ENCODE peak calls at places on chromosomes 12 and 14, in ten cellular contexts. One of them, this sample, is unnamed.

GRCh38 chr12:30953946-30954766 is 27.6 kb downstream of the TSPAN11 start:
- DNase-seq in spleen: no peak
- DNase-seq in HCT116: no peak
- DNase-seq in pancreas: no peak
- DNase-seq in BJ: no peak
- DNase-seq in lower lobe of right lung: no peak
- DNase-seq in foreskin fibroblast: no peak
- DNase-seq in CD4-positive, CD25-positive, alpha-beta regulatory T cell: no peak
- DNase-seq in HL-60: no peak
- DNase-seq in neural progenitor cell: no peak
- DNase-seq in this sample: no peak

GRCh38 chr12:109196332-109196731 is 79.9 kb downstream of the ACACB start:
- DNase-seq in neural progenitor cell: no peak
- DNase-seq in foreskin fibroblast: no peak
- DNase-seq in BJ: no peak
- DNase-seq in pancreas: no peak
- DNase-seq in spleen: no peak
- DNase-seq in HCT116: no peak
- DNase-seq in CD4-positive, CD25-positive, alpha-beta regulatory T cell: no peak
- DNase-seq in lower lobe of right lung: no peak
- DNase-seq in HL-60: no peak
- DNase-seq in this sample: no peak

GRCh38 chr12:7937867-7938506 is 2.0 kb upstream of the SLC2A3 start:
- DNase-seq in BJ: no peak
- DNase-seq in HCT116: no peak
- DNase-seq in lower lobe of right lung: no peak
- DNase-seq in foreskin fibroblast: peak; percentile 56
- DNase-seq in spleen: no peak
- DNase-seq in pancreas: no peak
- DNase-seq in CD4-positive, CD25-positive, alpha-beta regulatory T cell: peak; percentile 67
- DNase-seq in HL-60: no peak
- DNase-seq in neural progenitor cell: no peak
- DNase-seq in this sample: peak; percentile 24

GRCh38 chr12:29427964-29428363 is 47.0 kb upstream of the ERGIC2 start:
- DNase-seq in HL-60: peak; percentile 55
- DNase-seq in pancreas: no peak
- DNase-seq in foreskin fibroblast: no peak
- DNase-seq in neural progenitor cell: peak; percentile 23
- DNase-seq in BJ: no peak
- DNase-seq in CD4-positive, CD25-positive, alpha-beta regulatory T cell: peak; percentile 7
- DNase-seq in lower lobe of right lung: no peak
- DNase-seq in HCT116: peak; percentile 36
- DNase-seq in spleen: no peak
- DNase-seq in this sample: peak; percentile 57

GRCh38 chr14:99855271-99855670 is 62.1 kb downstream of the EML1 start:
- DNase-seq in HCT116: no peak
- DNase-seq in foreskin fibroblast: no peak
- DNase-seq in CD4-positive, CD25-positive, alpha-beta regulatory T cell: no peak
- DNase-seq in neural progenitor cell: no peak
- DNase-seq in pancreas: no peak
- DNase-seq in lower lobe of right lung: no peak
- DNase-seq in HL-60: no peak
- DNase-seq in BJ: no peak
- DNase-seq in spleen: no peak
- DNase-seq in this sample: no peak

GRCh38 chr14:22432348-22432976 is 156.6 kb downstream of the DAD1 start:
- DNase-seq in foreskin fibroblast: peak; percentile 81
- DNase-seq in lower lobe of right lung: no peak
- DNase-seq in HCT116: peak; percentile 13
- DNase-seq in BJ: peak; percentile 29
- DNase-seq in HL-60: no peak
- DNase-seq in pancreas: no peak
- DNase-seq in CD4-positive, CD25-positive, alpha-beta regulatory T cell: no peak
- DNase-seq in neural progenitor cell: no peak
- DNase-seq in spleen: no peak
- DNase-seq in this sample: peak; percentile 45

GRCh38 chr14:36443374-36443773 is 76.7 kb downstream of the NKX2-1 start:
- DNase-seq in CD4-positive, CD25-positive, alpha-beta regulatory T cell: no peak
- DNase-seq in pancreas: no peak
- DNase-seq in foreskin fibroblast: no peak
- DNase-seq in neural progenitor cell: peak; percentile 77
- DNase-seq in HCT116: no peak
- DNase-seq in HL-60: no peak
- DNase-seq in spleen: no peak
- DNase-seq in BJ: no peak
- DNase-seq in lower lobe of right lung: no peak
- DNase-seq in this sample: no peak

GRCh38 chr12:110199360-110200123 is 75.4 kb downstream of the IFT81 start:
- DNase-seq in HCT116: no peak
- DNase-seq in CD4-positive, CD25-positive, alpha-beta regulatory T cell: peak; percentile 46
- DNase-seq in foreskin fibroblast: peak; percentile 64
- DNase-seq in HL-60: no peak
- DNase-seq in spleen: no peak
- DNase-seq in pancreas: no peak
- DNase-seq in BJ: no peak
- DNase-seq in neural progenitor cell: no peak
- DNase-seq in lower lobe of right lung: no peak
- DNase-seq in this sample: peak; percentile 64

GRCh38 chr12:94001691-94002090 is 146.7 kb upstream of the PLXNC1 start:
- DNase-seq in HCT116: no peak
- DNase-seq in BJ: no peak
- DNase-seq in pancreas: no peak
- DNase-seq in HL-60: no peak
- DNase-seq in CD4-positive, CD25-positive, alpha-beta regulatory T cell: no peak
- DNase-seq in foreskin fibroblast: no peak
- DNase-seq in lower lobe of right lung: no peak
- DNase-seq in neural progenitor cell: no peak
- DNase-seq in spleen: no peak
- DNase-seq in this sample: no peak

DNA sequence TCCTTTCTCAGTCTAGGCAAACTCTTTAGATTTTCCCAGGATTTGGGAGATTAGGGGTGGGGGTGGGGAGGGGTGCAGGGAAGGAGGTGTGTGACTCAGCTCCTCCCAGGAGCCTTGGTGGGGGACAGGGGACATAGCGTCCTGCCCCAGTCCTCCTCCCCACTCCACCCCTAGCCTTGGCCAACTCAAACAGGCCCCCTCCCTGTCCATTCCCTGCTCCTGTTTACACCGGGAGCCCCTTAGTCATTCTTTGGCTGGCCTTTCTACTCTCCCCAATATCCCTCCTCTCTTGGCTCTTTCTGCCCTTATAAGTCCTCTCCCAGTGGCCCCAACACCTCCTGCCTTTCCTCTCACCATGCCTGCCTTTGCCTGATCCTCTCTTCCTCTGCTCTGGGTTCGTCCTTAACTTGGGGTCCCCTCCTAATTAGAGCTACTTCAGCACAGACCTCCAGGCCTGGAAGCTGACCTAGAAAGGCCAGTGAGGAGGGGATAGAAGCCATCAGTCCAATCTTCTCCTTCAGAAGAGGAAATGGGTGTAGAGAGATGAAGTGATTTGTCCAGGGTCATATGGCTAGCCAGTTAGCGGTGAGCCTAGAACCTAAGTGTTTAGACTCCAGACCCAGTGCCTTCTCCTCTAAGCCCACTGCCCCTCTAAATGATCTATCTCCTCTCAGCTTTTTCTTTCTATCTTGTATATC is 2.3 kb upstream of the ITGA5 start:
- DNase-seq in foreskin fibroblast: peak; percentile 67
- DNase-seq in neural progenitor cell: no peak
- DNase-seq in CD4-positive, CD25-positive, alpha-beta regulatory T cell: no peak
- DNase-seq in lower lobe of right lung: no peak
- DNase-seq in pancreas: no peak
- DNase-seq in spleen: no peak
- DNase-seq in HL-60: no peak
- DNase-seq in BJ: no peak
- DNase-seq in HCT116: no peak
- DNase-seq in this sample: no peak
- H3K4me3 ChIP-seq in foreskin fibroblast: no peak overlapping the region
- H3K4me3 ChIP-seq in neural progenitor cell: no peak overlapping the region
- H3K4me3 ChIP-seq in CD4-positive, CD25-positive, alpha-beta regulatory T cell: no peak overlapping the region
- H3K4me3 ChIP-seq in lower lobe of right lung: no peak overlapping the region
- H3K4me3 ChIP-seq in pancreas: no peak overlapping the region
- H3K4me3 ChIP-seq in spleen: no peak overlapping the region
- H3K4me3 ChIP-seq in HL-60: no peak overlapping the region
- H3K4me3 ChIP-seq in BJ: no peak overlapping the region
- H3K4me3 ChIP-seq in HCT116: no peak overlapping the region
- H3K4me3 ChIP-seq in this sample: no peak overlapping the region

DNA sequence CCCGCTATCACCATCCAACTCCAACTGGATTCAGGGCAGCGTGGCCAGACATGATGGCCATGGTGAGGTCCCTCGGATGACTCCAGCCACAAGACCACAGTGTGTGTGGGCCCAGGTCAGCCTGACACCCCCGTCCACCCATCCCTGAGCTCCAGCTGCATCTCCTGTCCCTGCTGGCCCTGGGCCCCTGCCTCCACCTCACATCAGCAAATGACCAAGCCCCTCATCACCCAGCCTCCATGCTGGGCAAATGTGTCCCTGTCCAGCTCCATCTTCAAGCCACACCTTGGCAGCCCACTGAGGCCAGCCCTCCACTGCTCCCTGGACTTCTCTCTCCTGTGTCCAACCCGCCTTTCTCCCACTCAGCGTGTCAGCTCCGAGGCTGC is 3.2 kb downstream of the GPR132 start:
- DNase-seq in foreskin fibroblast: no peak
- DNase-seq in HCT116: no peak
- DNase-seq in lower lobe of right lung: no peak
- DNase-seq in pancreas: no peak
- DNase-seq in HL-60: no peak
- DNase-seq in BJ: no peak
- DNase-seq in neural progenitor cell: no peak
- DNase-seq in CD4-positive, CD25-positive, alpha-beta regulatory T cell: no peak
- DNase-seq in spleen: peak; percentile 82
- DNase-seq in this sample: no peak
- H3K4me3 ChIP-seq in foreskin fibroblast: no peak overlapping the region
- H3K4me3 ChIP-seq in HCT116: no peak overlapping the region
- H3K4me3 ChIP-seq in lower lobe of right lung: peak overlapping the region; percentile 38
- H3K4me3 ChIP-seq in pancreas: no peak overlapping the region
- H3K4me3 ChIP-seq in HL-60: peak overlapping the region; percentile 41
- H3K4me3 ChIP-seq in BJ: no peak overlapping the region
- H3K4me3 ChIP-seq in neural progenitor cell: no peak overlapping the region
- H3K4me3 ChIP-seq in CD4-positive, CD25-positive, alpha-beta regulatory T cell: peak overlapping the region; percentile 72
- H3K4me3 ChIP-seq in spleen: peak overlapping the region; percentile 43
- H3K4me3 ChIP-seq in this sample: peak overlapping the region; percentile 86

DNA sequence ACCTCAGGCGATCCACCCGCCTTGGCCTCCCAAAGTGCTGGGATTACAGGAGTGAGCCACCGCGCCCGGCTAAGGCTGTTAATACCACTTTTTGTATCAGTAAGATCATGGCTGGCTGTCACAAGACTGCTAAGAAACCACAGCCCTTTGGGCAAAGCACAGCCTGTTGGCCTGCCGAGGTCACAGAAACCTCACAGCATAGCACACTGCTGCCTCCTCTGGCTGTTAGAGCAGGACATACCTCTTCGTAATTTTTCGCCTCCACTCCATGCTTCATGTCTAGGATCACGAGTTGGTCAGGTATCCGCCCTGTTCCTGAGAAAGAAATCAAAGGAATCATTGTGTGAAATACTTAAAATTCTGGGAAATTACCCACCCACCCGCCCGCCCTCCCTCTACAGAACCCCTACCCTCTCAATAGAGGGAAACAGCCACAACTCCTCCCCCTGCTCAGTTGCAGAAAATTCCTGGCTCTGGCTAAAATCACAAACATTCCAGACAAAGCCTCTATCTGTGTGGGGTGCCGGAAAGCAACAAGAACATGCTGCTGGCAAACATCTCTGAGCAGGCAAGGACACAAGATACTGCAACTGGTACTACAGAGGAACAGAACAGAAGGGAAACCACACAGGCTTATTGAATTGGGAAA is 20.7 kb upstream of the NEK9 start:
- DNase-seq in HL-60: no peak
- DNase-seq in HCT116: no peak
- DNase-seq in foreskin fibroblast: peak; percentile 23
- DNase-seq in lower lobe of right lung: peak; percentile 78
- DNase-seq in neural progenitor cell: peak; percentile 72
- DNase-seq in pancreas: peak; percentile 73
- DNase-seq in CD4-positive, CD25-positive, alpha-beta regulatory T cell: peak; percentile 40
- DNase-seq in BJ: no peak
- DNase-seq in spleen: peak; percentile 80
- DNase-seq in this sample: no peak
- H3K4me3 ChIP-seq in HL-60: no peak overlapping the region
- H3K4me3 ChIP-seq in HCT116: no peak overlapping the region
- H3K4me3 ChIP-seq in foreskin fibroblast: no peak overlapping the region
- H3K4me3 ChIP-seq in lower lobe of right lung: no peak overlapping the region
- H3K4me3 ChIP-seq in neural progenitor cell: no peak overlapping the region
- H3K4me3 ChIP-seq in pancreas: no peak overlapping the region
- H3K4me3 ChIP-seq in CD4-positive, CD25-positive, alpha-beta regulatory T cell: no peak overlapping the region
- H3K4me3 ChIP-seq in BJ: no peak overlapping the region
- H3K4me3 ChIP-seq in spleen: no peak overlapping the region
- H3K4me3 ChIP-seq in this sample: no peak overlapping the region

DNA sequence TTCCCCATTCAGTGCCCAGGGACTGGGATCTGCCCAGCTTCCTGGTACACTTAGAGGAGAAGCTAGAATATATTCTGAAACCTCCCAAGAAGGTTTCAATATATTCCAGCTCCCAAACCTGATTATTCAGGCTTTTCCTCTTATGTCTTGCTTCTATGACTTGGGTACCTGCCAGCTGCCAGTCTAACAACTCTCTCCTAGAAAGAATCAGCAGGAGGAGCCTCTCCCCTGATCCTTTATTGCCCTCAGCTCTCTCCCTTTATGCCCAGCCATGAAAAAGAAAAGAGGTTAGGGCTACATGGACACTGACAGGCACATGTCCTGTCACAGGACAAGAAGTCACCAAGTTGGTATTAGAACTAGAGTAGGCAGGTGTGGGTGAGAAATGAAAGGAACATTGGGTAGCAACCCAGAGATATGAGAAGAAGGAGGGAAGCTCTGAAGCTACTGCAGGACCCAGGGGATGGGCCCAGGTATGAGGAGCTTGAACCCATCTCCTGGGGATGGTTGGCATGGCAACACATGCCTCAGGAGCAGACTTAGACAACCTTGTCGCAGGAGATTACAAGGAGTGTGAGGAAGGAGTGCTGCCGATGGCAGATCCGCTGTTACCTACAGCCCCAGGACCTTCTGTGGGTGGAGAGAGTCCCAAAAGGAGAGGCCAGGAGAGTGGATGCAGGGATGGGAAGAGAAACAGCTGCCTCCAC is 2.0 kb upstream of the CACNB3 start:
- DNase-seq in CD4-positive, CD25-positive, alpha-beta regulatory T cell: no peak
- DNase-seq in spleen: no peak
- DNase-seq in neural progenitor cell: no peak
- DNase-seq in foreskin fibroblast: no peak
- DNase-seq in HL-60: no peak
- DNase-seq in pancreas: no peak
- DNase-seq in HCT116: no peak
- DNase-seq in lower lobe of right lung: no peak
- DNase-seq in BJ: no peak
- DNase-seq in this sample: no peak
- H3K4me3 ChIP-seq in CD4-positive, CD25-positive, alpha-beta regulatory T cell: no peak overlapping the region
- H3K4me3 ChIP-seq in spleen: no peak overlapping the region
- H3K4me3 ChIP-seq in neural progenitor cell: peak overlapping the region; percentile 79
- H3K4me3 ChIP-seq in foreskin fibroblast: peak overlapping the region; percentile 82
- H3K4me3 ChIP-seq in HL-60: no peak overlapping the region
- H3K4me3 ChIP-seq in pancreas: no peak overlapping the region
- H3K4me3 ChIP-seq in HCT116: peak overlapping the region; percentile 60
- H3K4me3 ChIP-seq in lower lobe of right lung: peak overlapping the region; percentile 94
- H3K4me3 ChIP-seq in BJ: peak overlapping the region; percentile 74
- H3K4me3 ChIP-seq in this sample: no peak overlapping the region

DNA sequence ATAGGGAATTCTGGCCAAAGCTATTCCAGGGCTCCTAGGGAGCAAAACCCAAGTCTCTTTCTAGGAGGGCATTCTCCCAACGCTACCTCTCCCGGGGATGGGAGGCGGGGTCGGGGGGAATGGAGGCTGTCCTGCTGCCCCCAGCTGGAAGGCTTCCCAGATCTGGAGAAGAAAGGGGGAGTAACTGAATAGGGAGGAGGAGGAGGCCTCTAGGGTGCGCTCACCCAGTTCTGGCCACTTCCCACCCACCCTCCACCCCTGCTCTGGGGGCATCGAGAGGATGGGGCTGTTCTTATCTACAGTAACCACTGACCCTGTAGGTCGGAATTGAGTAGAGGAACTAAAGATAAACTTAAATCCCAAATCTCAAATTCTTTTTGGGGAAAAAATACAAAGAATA is 577 bp upstream of the RNASE1 start:
- DNase-seq in CD4-positive, CD25-positive, alpha-beta regulatory T cell: no peak
- DNase-seq in BJ: no peak
- DNase-seq in lower lobe of right lung: no peak
- DNase-seq in HL-60: no peak
- DNase-seq in spleen: no peak
- DNase-seq in neural progenitor cell: no peak
- DNase-seq in HCT116: no peak
- DNase-seq in pancreas: no peak
- DNase-seq in foreskin fibroblast: no peak
- DNase-seq in this sample: no peak
- H3K4me3 ChIP-seq in CD4-positive, CD25-positive, alpha-beta regulatory T cell: no peak overlapping the region
- H3K4me3 ChIP-seq in BJ: no peak overlapping the region
- H3K4me3 ChIP-seq in lower lobe of right lung: peak overlapping the region; percentile 65
- H3K4me3 ChIP-seq in HL-60: no peak overlapping the region
- H3K4me3 ChIP-seq in spleen: no peak overlapping the region
- H3K4me3 ChIP-seq in neural progenitor cell: no peak overlapping the region
- H3K4me3 ChIP-seq in HCT116: no peak overlapping the region
- H3K4me3 ChIP-seq in pancreas: no peak overlapping the region
- H3K4me3 ChIP-seq in foreskin fibroblast: no peak overlapping the region
- H3K4me3 ChIP-seq in this sample: no peak overlapping the region

This sample was measured in GM12865.